ENCODE peak calls at places on chromosomes 7 and 10, in seven cellular contexts. O, B, Y, D, G, Q and U are unnamed samples.

GRCh38 chr10:102492983-102493382 is 9.5 kb downstream of the ACTR1A start:
- DNase-seq in O (no peak), B (no peak), Y (no peak), D (no peak), G (no peak), Q (peak), U (no peak)

GRCh38 chr10:15745748-15746147 is 26.0 kb upstream of the ITGA8 start:
- DNase-seq in O (no peak), B (no peak), Y (no peak), D (no peak), G (no peak), Q (no peak), U (no peak)

GRCh38 chr10:79268100-79268670 is 79.1 kb upstream of the PPIF start:
- DNase-seq in O (no peak), B (no peak), Y (no peak), D (no peak), G (no peak), Q (peak), U (no peak)

GRCh38 chr7:625376-625971 is 101.0 kb upstream of the DNAAF5 start:
- DNase-seq in O (no peak), B (peak), Y (no peak), D (no peak), G (no peak), Q (no peak), U (no peak)

GRCh38 chr7:147173883-147174282 is 1057.3 kb downstream of the CNTNAP2 start:
- DNase-seq in O (no peak), B (no peak), Y (no peak), D (no peak), G (no peak), Q (no peak), U (no peak)

GRCh38 chr7:143518521-143518920 is 40.8 kb downstream of the TAS2R41 start:
- DNase-seq in O (no peak), B (peak), Y (no peak), D (no peak), G (no peak), Q (no peak), U (no peak)

GRCh38 chr10:66586073-66586472 is 339.8 kb upstream of the LRRTM3 start:
- DNase-seq in O (no peak), B (peak), Y (no peak), D (no peak), G (no peak), Q (no peak), U (no peak)

GRCh38 chr7:7157177-7157886 is 25.0 kb upstream of the C1GALT1 start:
- DNase-seq in O (peak), B (no peak), Y (peak), D (no peak), G (no peak), Q (peak), U (no peak)

GRCh38 chr7:141354251-141354650 is 197.0 kb upstream of the AGK start:
- DNase-seq in O (no peak), B (no peak), Y (no peak), D (no peak), G (no peak), Q (no peak), U (no peak)

GRCh38 chr10:44651834-44652233 is 259.3 kb upstream of the TMEM72 start:
- DNase-seq in O (no peak), B (no peak), Y (no peak), D (no peak), G (no peak), Q (no peak), U (no peak)

GRCh38 chr10:92758594-92758993 is 68.8 kb downstream of the HHEX start:
- DNase-seq in O (no peak), B (no peak), Y (no peak), D (no peak), G (no peak), Q (no peak), U (no peak)

GRCh38 chr10:14837003-14837755 is 658 bp downstream of the CDNF start:
- DNase-seq in O (no peak), B (no peak), Y (no peak), D (no peak), G (no peak), Q (peak), U (no peak)

GRCh38 chr10:3781458-3782098 is 3.4 kb downstream of the KLF6 start:
- DNase-seq in O (no peak), B (peak), Y (no peak), D (no peak), G (peak), Q (no peak), U (no peak)

GRCh38 chr7:98335411-98335977 is 54.0 kb downstream of the BRI3 start:
- DNase-seq in O (no peak), B (no peak), Y (no peak), D (no peak), G (no peak), Q (no peak), U (no peak)

GRCh38 chr10:113743594-113743993 is 7.9 kb upstream of the PLEKHS1 start:
- DNase-seq in O (no peak), B (no peak), Y (no peak), D (no peak), G (no peak), Q (no peak), U (no peak)

GRCh38 chr10:5861269-5862031 is 28.2 kb downstream of the ANKRD16 start:
- DNase-seq in O (peak), B (no peak), Y (no peak), D (no peak), G (no peak), Q (peak), U (no peak)

GRCh38 chr7:122970740-122971725 is 24.5 kb downstream of the TAS2R16 start:
- DNase-seq in O (no peak), B (no peak), Y (no peak), D (no peak), G (no peak), Q (no peak), U (no peak)

GRCh38 chr7:55250313-55250712 is 114.8 kb upstream of the LANCL2 start:
- DNase-seq in O (no peak), B (peak), Y (no peak), D (no peak), G (no peak), Q (peak), U (no peak)

GRCh38 chr7:130900471-130901076 is 166.6 kb upstream of the KLF14 start:
- DNase-seq in O (no peak), B (no peak), Y (no peak), D (no peak), G (no peak), Q (no peak), U (no peak)

GRCh38 chr7:37211097-37211496 is 237.6 kb downstream of the ELMO1 start:
- DNase-seq in O (peak), B (no peak), Y (no peak), D (no peak), G (no peak), Q (peak), U (no peak)

GRCh38 chr7:45191361-45191760 is 33.8 kb downstream of the RAMP3 start:
- DNase-seq in O (no peak), B (no peak), Y (no peak), D (no peak), G (no peak), Q (no peak), U (no peak)
- TF ChIP-seq CTCF in O (no peak), B (no peak), Y (no peak), D (no peak), G (no peak), Q (no peak), U (no peak)

GRCh38 chr10:42690449-42691360 is 52.3 kb upstream of the ZNF33B start:
- DNase-seq in O (no peak), B (peak), Y (no peak), D (peak), G (no peak), Q (no peak), U (no peak)
- TF ChIP-seq CTCF in O (no peak), B (no peak), Y (no peak), D (peak), G (peak), Q (no peak), U (no peak)

DNA sequence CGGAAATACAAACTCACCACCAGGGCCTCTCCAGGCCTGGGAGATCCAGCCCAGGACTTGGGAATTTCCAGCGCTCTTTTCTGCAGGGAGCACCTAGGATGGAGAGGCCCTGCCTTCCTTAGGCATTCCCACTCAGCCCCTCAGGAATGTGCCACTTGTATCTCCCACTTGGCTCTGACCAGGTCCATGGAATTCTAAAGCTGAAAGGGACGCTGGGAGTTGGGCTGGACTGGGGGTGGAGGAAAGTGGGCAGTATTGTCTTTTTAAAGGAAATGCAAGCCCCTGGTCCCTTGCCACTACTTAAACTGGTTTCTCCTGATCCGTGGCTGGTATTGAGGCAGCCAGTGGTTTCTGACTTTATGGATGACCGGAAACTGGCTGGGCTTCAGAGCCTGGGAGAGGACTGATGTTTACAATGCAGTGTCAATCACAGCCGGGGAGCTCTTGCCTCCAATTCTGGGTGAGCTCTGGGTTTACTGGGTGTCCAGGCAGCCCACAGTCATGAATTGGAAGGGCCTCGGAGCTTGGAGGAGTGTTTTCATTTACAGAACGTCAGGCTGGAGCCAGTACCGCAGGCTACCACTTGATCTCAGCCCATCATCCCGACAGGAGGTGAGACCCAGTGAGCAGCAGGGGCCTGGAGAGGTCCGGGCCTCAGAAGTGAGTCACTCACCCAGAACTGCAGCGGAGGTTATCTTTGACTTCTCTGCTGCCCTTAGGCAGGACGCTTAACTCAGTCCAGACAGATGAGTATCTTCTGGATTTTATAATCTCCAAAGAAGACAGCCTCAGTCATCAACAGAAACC is 27.3 kb downstream of the AGAP3 start:
- DNase-seq in O (peak), B (peak), Y (no peak), D (peak), G (no peak), Q (peak), U (no peak)
- TF ChIP-seq CTCF in O (peak), B (peak), Y (no peak), D (no peak), G (no peak), Q (no peak), U (no peak)

DNA sequence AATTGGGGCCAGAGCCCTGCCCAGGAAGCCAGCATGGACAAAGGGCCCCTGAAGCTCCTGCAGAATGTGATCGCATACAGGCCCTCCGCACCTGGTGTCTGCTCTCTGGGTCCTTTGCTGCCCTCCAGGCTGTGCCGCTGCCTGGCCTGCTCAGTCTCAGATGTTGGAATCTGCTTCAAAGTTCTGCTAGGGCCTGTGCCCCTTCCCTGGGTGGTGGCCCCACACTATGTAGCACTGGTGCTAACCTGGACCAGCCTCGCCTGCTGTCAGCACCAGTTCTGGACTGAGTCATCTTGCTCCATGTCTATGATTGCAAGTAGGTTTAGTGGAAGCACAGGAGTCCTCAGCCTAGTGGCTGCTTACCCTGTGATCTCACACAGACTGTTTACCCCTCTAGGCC is 6.3 kb downstream of the MAT1A start:
- DNase-seq in O (no peak), B (peak), Y (no peak), D (peak), G (no peak), Q (no peak), U (no peak)
- TF ChIP-seq CTCF in O (no peak), B (no peak), Y (no peak), D (no peak), G (no peak), Q (no peak), U (no peak)

DNA sequence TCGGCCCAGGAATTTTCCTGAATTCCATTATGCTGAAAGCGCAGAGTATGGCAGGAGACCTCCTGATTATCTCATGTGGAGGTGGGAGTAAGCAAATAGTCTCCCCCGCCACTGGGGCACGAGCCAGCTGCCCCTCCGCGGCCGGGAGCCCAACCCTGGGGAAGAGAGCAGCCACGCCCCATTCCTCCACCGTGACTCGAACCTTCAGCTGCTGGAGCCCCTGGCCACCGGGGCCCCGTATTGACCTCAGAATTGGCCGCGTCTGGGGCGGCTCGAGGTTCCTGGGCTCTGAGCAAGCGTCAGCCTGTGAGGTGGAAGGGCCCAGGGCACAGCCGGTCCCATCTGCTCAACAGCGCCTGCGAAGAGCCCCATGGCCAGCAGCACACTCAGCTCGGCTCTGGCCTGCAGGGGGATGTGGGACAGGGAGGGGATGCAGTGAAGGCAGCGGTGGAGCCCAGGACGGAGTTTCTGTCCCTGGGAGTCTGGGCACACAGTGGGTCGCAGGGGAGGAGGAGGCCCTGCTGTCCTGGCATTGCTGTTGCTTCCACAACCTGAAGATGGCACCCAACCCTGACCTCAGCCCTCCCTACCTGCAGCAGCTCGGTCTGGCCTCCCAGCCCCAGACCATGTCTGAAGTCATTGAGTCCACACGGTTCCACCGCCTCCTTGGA is 97.8 kb downstream of the CHST15 start:
- DNase-seq in O (peak), B (peak), Y (peak), D (no peak), G (peak), Q (peak), U (peak)
- TF ChIP-seq CTCF in O (peak), B (peak), Y (peak), D (no peak), G (peak), Q (peak), U (no peak)